ENCODE peak calls at places on chromosomes 6 and 20, in four cellular contexts. J is stomach, N is fibroblast of lung, V is cardiac fibroblast. A is an unnamed sample.

GRCh38 chr6:111533087-111533784 is 50.2 kb upstream of the REV3L start:
- DNase-seq in J (no peak), V (no peak), N (no peak), A (no peak)

GRCh38 chr6:111663692-111664564 is 58.2 kb upstream of the TRAF3IP2 start:
- DNase-seq in J (no peak), N (peak; percentile 61), V (peak; percentile 33), A (peak; percentile 75)

GRCh38 chr6:16712250-16712930 is 48.9 kb downstream of the ATXN1 start:
- DNase-seq in J (no peak), N (no peak), V (no peak), A (peak; percentile 31)

GRCh38 chr6:125942677-125943527 is 13.7 kb upstream of the HINT3 start:
- DNase-seq in N (peak; percentile 57), V (no peak), J (no peak), A (no peak)

GRCh38 chr6:13327691-13328075 is 654 bp downstream of the TBC1D7 start:
- DNase-seq in N (no peak), V (no peak), J (no peak), A (no peak)

GRCh38 chr20:5031206-5031557 is 29.9 kb upstream of the SLC23A2 start:
- DNase-seq in N (no peak), J (no peak), V (no peak), A (no peak)

GRCh38 chr20:11059659-11060058 is 385.9 kb upstream of the JAG1 start:
- DNase-seq in J (no peak), N (no peak), V (no peak), A (no peak)

GRCh38 chr6:13289789-13290318 is 38.5 kb downstream of the TBC1D7 start:
- DNase-seq in J (no peak), V (no peak), N (no peak), A (no peak)

GRCh38 chr6:15861486-15861885 is 198.7 kb upstream of the DTNBP1 start:
- DNase-seq in J (no peak), N (no peak), V (no peak), A (no peak)

GRCh38 chr20:39523405-39523804 is 561.3 kb downstream of the DHX35 start:
- DNase-seq in V (no peak), N (no peak), J (no peak), A (no peak)
- H3K4me3 ChIP-seq in V (no peak overlapping the region), N (no peak overlapping the region), J (no peak overlapping the region), A (no peak overlapping the region)

DNA sequence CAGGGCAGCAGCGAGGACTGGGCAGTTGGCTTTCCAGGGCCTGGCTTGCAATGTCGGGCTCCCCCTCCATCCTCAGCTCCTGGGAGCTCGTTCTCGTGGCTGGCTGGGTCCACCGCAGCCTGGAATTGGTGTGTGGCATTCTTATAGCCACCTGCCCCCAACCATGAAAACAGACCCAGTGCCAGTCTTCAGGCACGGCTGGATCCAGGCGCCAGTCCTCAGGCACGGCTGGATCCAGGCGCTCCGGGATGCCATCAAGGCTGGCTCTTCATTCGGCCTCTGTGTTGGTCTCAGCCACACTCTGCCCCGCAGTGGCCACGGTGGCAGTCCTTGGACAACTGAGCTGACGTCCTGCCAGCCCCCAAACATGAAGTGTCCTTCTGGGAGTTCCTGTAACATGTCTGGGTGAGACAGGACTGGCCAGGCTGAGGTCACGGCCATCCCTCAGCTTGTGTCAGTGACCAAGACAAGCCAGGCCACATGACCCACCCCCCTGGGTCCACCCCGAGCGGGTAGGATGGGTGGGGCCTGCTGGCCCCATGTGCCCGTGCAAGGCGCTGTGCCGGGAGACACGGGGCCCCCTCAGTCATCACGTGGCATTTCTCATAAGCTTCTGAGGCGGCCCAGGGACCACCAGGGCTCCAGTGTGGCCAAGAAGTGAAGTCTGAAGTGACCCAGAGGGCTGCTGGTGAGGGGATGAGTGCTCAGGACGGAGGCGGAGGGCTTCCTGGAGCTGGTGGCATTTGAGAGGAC is 99.0 kb downstream of the TAF4 start:
- DNase-seq in J (no peak), V (no peak), N (no peak), A (no peak)
- TF ChIP-seq CTCF in J (no peak), V (no peak), N (no peak), A (no peak)

GRCh38 chr6:41559655-41560439 is 13.7 kb downstream of the FOXP4 start:
- DNase-seq in V (no peak), N (no peak), J (no peak), A (no peak)
- H3K4me3 ChIP-seq in V (peak overlapping the region; percentile 47), N (no peak overlapping the region), J (peak overlapping the region; percentile 51), A (no peak overlapping the region)

GRCh38 chr6:158051968-158052367 is 70.3 kb downstream of the SYNJ2 start:
- DNase-seq in V (no peak), J (no peak), N (no peak), A (no peak)
- TF ChIP-seq CTCF in V (no peak), J (no peak), N (no peak), A (no peak)

GRCh38 chr20:63542696-63543095 is 4.9 kb downstream of the SRMS start:
- DNase-seq in N (no peak), V (no peak), J (no peak), A (no peak)

GRCh38 chr20:63539441-63540370 is 2.5 kb upstream of the PTK6 start:
- DNase-seq in N (no peak), V (no peak), J (no peak), A (no peak)

GRCh38 chr20:63540417-63541186 is 3.4 kb upstream of the PTK6 start:
- DNase-seq in J (peak; percentile 50), V (no peak), N (no peak), A (no peak)

GRCh38 chr20:63542031-63542559 is 4.9 kb upstream of the PTK6 start:
- DNase-seq in N (no peak), J (peak; percentile 81), V (no peak), A (no peak)

GRCh38 chr20:63541371-63541770 is 4.2 kb upstream of the PTK6 start:
- DNase-seq in V (no peak), N (no peak), J (no peak), A (no peak)
- H3K4me3 ChIP-seq in V (no peak overlapping the region), N (no peak overlapping the region), J (peak overlapping the region; percentile 25), A (no peak overlapping the region)

A was measured in fibroblast of pulmonary artery.